ENCODE peak calls at places on chromosome 1, in seven cellular contexts. S is Karpas-422; J is caudate nucleus; N is activated CD8-positive, alpha-beta memory T cell treated with anti-CD3 and anti-CD28 coated beads for 48 hours; B is stomach; E is Calu3; V is HFF-Myc. W is an unnamed sample.
A peak's percentile ranks its signal among the peaks of the same experiment; 100 is the strongest.

GRCh38 chr1:165234149-165234548 is 122.4 kb downstream of the LMX1A start:
- DNase-seq in S (no peak), V (no peak), N (no peak), E (no peak), J (no peak), B (no peak), W (peak; percentile 51)

GRCh38 chr1:107378602-107379265 is 237.9 kb downstream of the NTNG1 start:
- DNase-seq in E (no peak), J (no peak), V (no peak), S (no peak), N (no peak), B (no peak), W (no peak)

GRCh38 chr1:234781241-234782056 is 171.5 kb upstream of the IRF2BP2 start:
- DNase-seq in N (no peak), E (no peak), B (no peak), V (no peak), J (no peak), S (peak; percentile 49), W (no peak)

GRCh38 chr1:53600001-53600400 is 139.0 kb downstream of the GLIS1 start:
- DNase-seq in J (no peak), N (no peak), S (no peak), E (no peak), B (no peak), V (no peak), W (no peak)

GRCh38 chr1:179558078-179558477 is 17.7 kb downstream of the NPHS2 start:
- DNase-seq in N (no peak), V (no peak), J (no peak), E (no peak), S (no peak), B (no peak), W (no peak)

GRCh38 chr1:201790261-201790660 is 38.7 kb upstream of the IPO9 start:
- DNase-seq in V (no peak), N (no peak), B (no peak), S (no peak), J (no peak), E (no peak), W (peak; percentile 50)

GRCh38 chr1:2547210-2548067 is 8.7 kb upstream of the TNFRSF14 start:
- DNase-seq in J (no peak), N (no peak), B (no peak), E (no peak), V (no peak), S (peak; percentile 74), W (no peak)

GRCh38 chr1:181452746-181453145 is 30.6 kb upstream of the CACNA1E start:
- DNase-seq in V (no peak), B (no peak), J (no peak), E (no peak), S (no peak), N (no peak), W (peak; percentile 14)

GRCh38 chr1:158093376-158093775 is 87.3 kb upstream of the CD1D start:
- DNase-seq in V (no peak), J (no peak), B (no peak), N (no peak), E (no peak), S (no peak), W (no peak)

GRCh38 chr1:29972664-29973063 is 736.3 kb downstream of the PTPRU start:
- DNase-seq in S (peak; percentile 16), V (no peak), N (no peak), B (no peak), J (no peak), E (no peak), W (no peak)

GRCh38 chr1:205064741-205065316 is 19.4 kb downstream of the TMEM81 start:
- DNase-seq in S (no peak), E (no peak), B (no peak), J (no peak), V (no peak), N (no peak), W (no peak)

GRCh38 chr1:43446388-43446740 is 7.4 kb downstream of the HYI start:
- DNase-seq in N (no peak), S (no peak), J (no peak), B (peak; percentile 7), E (no peak), V (no peak), W (no peak)

GRCh38 chr1:8015036-8015808 is 10.9 kb downstream of the ERRFI1 start:
- DNase-seq in J (peak; percentile 5), B (no peak), N (no peak), E (peak; percentile 45), V (peak; percentile 67), S (peak; percentile 77), W (peak; percentile 82)

GRCh38 chr1:156836041-156836654 is 19.5 kb upstream of the SH2D2A start:
- DNase-seq in S (no peak), B (no peak), N (no peak), E (no peak), J (no peak), V (no peak), W (no peak)

GRCh38 chr1:160360227-160360695 is 6.6 kb upstream of the NHLH1 start:
- DNase-seq in V (no peak), B (no peak), E (no peak), J (no peak), S (no peak), N (no peak), W (no peak)

GRCh38 chr1:95503371-95504145 is 269.5 kb downstream of the RWDD3 start:
- DNase-seq in B (no peak), E (no peak), N (no peak), J (no peak), S (no peak), V (no peak), W (no peak)

GRCh38 chr1:21511579-21512522 is 2.6 kb downstream of the ALPL start:
- DNase-seq in B (peak; percentile 44), J (no peak), E (no peak), N (no peak), S (no peak), V (no peak), W (peak; percentile 33)

GRCh38 chr1:162972768-162973167 is 96.4 kb upstream of the RGS4 start:
- DNase-seq in J (no peak), B (no peak), N (no peak), S (no peak), E (no peak), V (no peak), W (no peak)

GRCh38 chr1:179278920-179279319 is 14.7 kb upstream of the SOAT1 start:
- DNase-seq in B (no peak), S (no peak), J (no peak), V (no peak), N (no peak), E (no peak), W (no peak)

GRCh38 chr1:67280696-67281095 is 27.0 kb upstream of the IL12RB2 start:
- DNase-seq in E (peak; percentile 14), V (no peak), S (no peak), J (no peak), B (no peak), N (no peak), W (no peak)